ENCODE peak calls at places on chromosome 1, in eight cellular contexts. I, W, U, K, Y, S, A and Z are unnamed samples.

GRCh38 chr1:216221260-216221700 is 202.0 kb downstream of the USH2A start:
- DNase-seq in I (no peak), W (peak), U (no peak), K (peak), Y (peak), S (no peak), A (peak), Z (peak)

GRCh38 chr1:175482072-175482451 is 261.3 kb downstream of the TNR start:
- DNase-seq in I (no peak), W (no peak), U (no peak), K (no peak), Y (no peak), S (no peak), A (no peak), Z (no peak)

GRCh38 chr1:94398356-94398755 is 19.8 kb upstream of the ABCD3 start:
- DNase-seq in I (no peak), W (no peak), U (no peak), K (peak), Y (peak), S (no peak), A (no peak), Z (no peak)

GRCh38 chr1:230394134-230394533 is 32.0 kb downstream of the PGBD5 start:
- DNase-seq in I (no peak), W (no peak), U (no peak), K (no peak), Y (no peak), S (no peak), A (no peak), Z (no peak)

GRCh38 chr1:12597792-12598191 is 20.2 kb downstream of the DHRS3 start:
- DNase-seq in I (no peak), W (no peak), U (no peak), K (no peak), Y (no peak), S (no peak), A (no peak), Z (no peak)

GRCh38 chr1:24373710-24374109 is 39.9 kb downstream of the STPG1 start:
- DNase-seq in I (no peak), W (no peak), U (no peak), K (no peak), Y (no peak), S (no peak), A (no peak), Z (no peak)

GRCh38 chr1:156490401-156491032 is 10.1 kb downstream of the MEF2D start:
- DNase-seq in I (no peak), W (no peak), U (no peak), K (no peak), Y (no peak), S (peak), A (peak), Z (no peak)

GRCh38 chr1:106925750-106926149 is 130.7 kb upstream of the PRMT6 start:
- DNase-seq in I (no peak), W (no peak), U (no peak), K (no peak), Y (no peak), S (no peak), A (no peak), Z (no peak)

GRCh38 chr1:173603056-173603591 is at the start of gene SLC9C2:
- DNase-seq in I (no peak), W (no peak), U (no peak), K (peak), Y (peak), S (peak), A (peak), Z (peak)